ENCODE peak calls at places on chromosomes 2 and 18, in five cellular contexts. L is body of pancreas, N is mesendoderm, M is cardiac muscle cell, C is lower lobe of right lung. O is an unnamed sample. For H3K4me1, the result is how much of the 10 kb centered on the place peaks cover.

GRCh38 chr2:36357506-36358316 is 2.1 kb downstream of the CRIM1 start:
- DNase-seq in L (peak), N (peak), M (peak), C (no peak), O (no peak)

GRCh38 chr2:46259782-46260178 is 37.4 kb upstream of the EPAS1 start:
- DNase-seq in L (no peak), N (no peak), M (peak), C (no peak), O (no peak)

GRCh38 chr2:156562136-156562535 is 126.0 kb downstream of the GPD2 start:
- DNase-seq in L (no peak), N (peak), M (no peak), C (no peak), O (no peak)

GRCh38 chr2:239498981-239499633 is 98.3 kb upstream of the HDAC4 start:
- DNase-seq in L (peak), N (no peak), M (peak), C (peak), O (no peak)

GRCh38 chr2:27032495-27033252 is at the start of gene TMEM214:
- DNase-seq in L (peak), N (peak), M (peak), C (peak), O (peak)

GRCh38 chr2:237550057-237550415 is 16.3 kb upstream of the PRLH start:
- DNase-seq in L (no peak), N (no peak), M (no peak), C (no peak), O (no peak)

GRCh38 chr2:24830351-24830750 is 37.1 kb downstream of the CENPO start:
- DNase-seq in L (no peak), N (peak), M (peak), C (no peak), O (no peak)

GRCh38 chr18:55272510-55273243 is 313.4 kb upstream of the CCDC68 start:
- DNase-seq in L (no peak), N (no peak), M (peak), C (no peak), O (no peak)

GRCh38 chr2:152444448-152444847 is 109.5 kb downstream of the FMNL2 start:
- DNase-seq in L (no peak), N (no peak), M (no peak), C (no peak), O (no peak)

GRCh38 chr18:61502472-61502871 is 169.2 kb downstream of the CDH20 start:
- DNase-seq in L (peak), N (peak), M (peak), C (no peak), O (no peak)

GRCh38 chr2:46569061-46569560 is 89.7 kb downstream of the TMEM247 start:
- DNase-seq in L (peak), N (no peak), M (peak), C (no peak), O (no peak)

GRCh38 chr2:9328931-9329330 is 94.4 kb downstream of the ITGB1BP1 start:
- DNase-seq in L (no peak), N (peak), M (peak), C (no peak), O (no peak)

GRCh38 chr2:208294482-208295024 is 28.5 kb downstream of the PIKFYVE start:
- DNase-seq in L (no peak), N (no peak), M (no peak), C (no peak), O (no peak)

GRCh38 chr2:232800166-232800565 is 23.8 kb upstream of the KCNJ13 start:
- DNase-seq in L (no peak), N (no peak), M (no peak), C (no peak), O (no peak)

GRCh38 chr2:131148426-131148825 is 43.3 kb downstream of the PLEKHB2 start:
- DNase-seq in L (no peak), N (peak), M (no peak), C (no peak), O (no peak)

GRCh38 chr2:43051316-43051715 is 175.1 kb downstream of the ZFP36L2 start:
- DNase-seq in L (no peak), N (no peak), M (peak), C (no peak), O (no peak)

GRCh38 chr2:77348821-77349220 is 173.4 kb downstream of the LRRTM4 start:
- DNase-seq in L (no peak), N (no peak), M (no peak), C (no peak), O (no peak)

GRCh38 chr2:89833780-89834117 is 1142.3 kb downstream of the RPIA start:
- DNase-seq in L (no peak), N (peak), M (no peak), C (no peak), O (peak)

GRCh38 chr18:59814872-59815271 is 84.9 kb upstream of the PMAIP1 start:
- DNase-seq in L (no peak), N (no peak), M (peak), C (no peak), O (no peak)

GRCh38 chr2:5074738-5075137 is 617.4 kb upstream of the SOX11 start:
- DNase-seq in L (no peak), N (peak), M (no peak), C (no peak), O (no peak)

GRCh38 chr2:170359466-170359865 is 181.5 kb downstream of the MYO3B start:
- DNase-seq in L (no peak), N (no peak), M (no peak), C (no peak), O (no peak)

GRCh38 chr2:236512902-236513433 is 56.7 kb upstream of the ACKR3 start:
- DNase-seq in L (peak), N (peak), M (peak), C (no peak), O (no peak)

GRCh38 chr18:42977982-42978595 is 137.4 kb downstream of the RIT2 start:
- DNase-seq in L (no peak), N (peak), M (no peak), C (no peak), O (no peak)

GRCh38 chr2:222673273-222673672 is 1.8 kb downstream of the MOGAT1 start:
- DNase-seq in L (no peak), N (peak), M (no peak), C (no peak), O (no peak)

GRCh38 chr2:233999182-233999581 is 51.3 kb upstream of the SPP2 start:
- DNase-seq in L (no peak), N (peak), M (no peak), C (no peak), O (no peak)

GRCh38 chr2:180625006-180625844 is 355.2 kb upstream of the UBE2E3 start:
- DNase-seq in L (no peak), N (no peak), M (peak), C (no peak), O (no peak)

GRCh38 chr2:28981620-28982371 is 698 bp downstream of the TOGARAM2 start:
- DNase-seq in L (no peak), N (no peak), M (no peak), C (no peak), O (no peak)

GRCh38 chr2:12702661-12703121 is 14.0 kb upstream of the TRIB2 start:
- DNase-seq in L (peak), N (peak), M (peak), C (no peak), O (peak)

GRCh38 chr18:8705280-8705940 is at the start of gene MTCL1:
- DNase-seq in L (peak), N (peak), M (peak), C (peak), O (peak)

GRCh38 chr2:44620189-44620990 is 258.6 kb downstream of the CAMKMT start:
- DNase-seq in L (no peak), N (no peak), M (no peak), C (no peak), O (no peak)

GRCh38 chr18:47720741-47721140 is 209.7 kb downstream of the SMAD2 start:
- DNase-seq in L (no peak), N (no peak), M (no peak), C (no peak), O (no peak)

GRCh38 chr2:36658277-36658748 is 38.2 kb upstream of the VIT start:
- DNase-seq in L (no peak), N (peak), M (no peak), C (no peak), O (no peak)

GRCh38 chr2:28009732-28010131 is 119.2 kb downstream of the BABAM2 start:
- DNase-seq in L (peak), N (no peak), M (peak), C (no peak), O (no peak)

GRCh38 chr2:110116033-110116710 is 550 bp upstream of the MALL start:
- DNase-seq in L (peak), N (peak), M (peak), C (peak), O (peak)

GRCh38 chr2:183950673-183951072 is 647.7 kb upstream of the ZNF804A start:
- DNase-seq in L (no peak), N (no peak), M (no peak), C (no peak), O (no peak)
- H3K4me1 ChIP-seq in L (under half), N (under half), M (under half), C (under half), O (under half)

GRCh38 chr2:19901458-19902271 is at the start of gene TTC32:
- DNase-seq in L (peak), N (peak), M (peak), C (peak), O (peak)
- H3K4me3 ChIP-seq in L (peak), N (peak), M (peak), C (peak), O (peak)

DNA sequence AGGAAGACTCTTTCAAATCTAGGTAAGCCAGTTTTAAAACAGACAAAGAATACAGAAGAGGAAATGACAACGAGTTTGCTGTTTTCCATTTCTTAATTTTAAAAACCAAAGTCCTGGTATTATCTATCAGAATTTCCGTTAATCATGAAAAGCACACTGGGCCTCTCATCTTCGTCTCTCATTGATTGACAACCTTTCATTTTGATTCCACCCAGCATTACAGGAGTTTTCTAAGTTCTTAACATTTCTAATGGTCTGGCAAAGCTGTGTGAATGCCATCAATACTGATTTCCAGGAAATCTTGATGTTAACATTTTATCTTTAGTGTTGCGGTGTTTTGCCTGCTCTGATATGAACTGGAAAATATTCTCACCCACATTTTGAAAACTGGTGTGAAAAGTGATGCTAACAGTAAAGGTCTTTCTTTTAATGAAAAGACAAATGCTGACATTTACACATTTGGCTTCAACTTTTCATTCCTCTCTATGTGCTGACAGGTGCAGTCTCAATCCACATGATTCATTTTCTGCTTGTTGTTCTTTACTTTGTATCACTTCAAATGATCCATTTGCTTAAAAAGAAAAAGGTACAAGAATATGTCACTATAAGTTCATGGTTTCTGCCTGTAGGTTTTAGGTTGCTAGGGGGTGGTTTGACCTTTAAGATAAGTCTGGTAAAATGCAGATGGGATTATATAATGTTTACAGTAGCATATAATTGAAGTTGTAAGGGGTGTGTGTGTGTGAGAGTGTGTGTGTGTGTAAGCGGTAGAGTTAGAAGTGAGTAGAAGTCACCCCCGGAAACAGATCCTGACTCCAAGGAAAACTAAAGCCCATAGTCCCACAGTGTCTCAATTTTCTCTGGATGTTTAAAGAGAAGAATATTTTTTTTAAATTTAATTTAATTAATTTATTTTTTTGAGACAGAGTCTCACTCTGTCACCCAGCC is 29.5 kb downstream of the SCYGR8 start:
- DNase-seq in L (no peak), N (no peak), M (no peak), C (no peak), O (no peak)
- H3K4me1 ChIP-seq in L (under half), N (under half), M (under half), C (under half), O (under half)

DNA sequence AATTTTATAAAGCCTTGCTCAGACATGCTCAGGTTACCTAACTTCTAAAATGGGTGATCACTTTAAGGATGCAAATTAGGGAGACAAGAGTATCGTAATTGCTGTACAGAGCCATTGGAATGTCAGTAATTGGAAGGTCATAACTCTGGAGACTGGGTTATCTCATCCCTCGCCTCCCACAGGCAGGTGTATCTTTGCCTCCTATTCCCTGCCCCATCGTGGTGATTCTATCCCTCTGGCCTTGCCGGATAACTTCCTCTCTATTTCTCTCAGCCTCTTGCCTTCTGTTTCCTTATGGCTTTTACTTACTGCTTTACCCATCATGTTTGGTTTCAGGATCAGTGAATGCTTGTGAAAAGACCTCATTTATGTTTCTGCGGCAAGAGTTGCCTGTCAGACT is 2.5 kb downstream of the PDK1 start:
- DNase-seq in L (no peak), N (no peak), M (no peak), C (no peak), O (no peak)
- H3K4me3 ChIP-seq in L (no peak), N (no peak), M (peak), C (no peak), O (no peak)

DNA sequence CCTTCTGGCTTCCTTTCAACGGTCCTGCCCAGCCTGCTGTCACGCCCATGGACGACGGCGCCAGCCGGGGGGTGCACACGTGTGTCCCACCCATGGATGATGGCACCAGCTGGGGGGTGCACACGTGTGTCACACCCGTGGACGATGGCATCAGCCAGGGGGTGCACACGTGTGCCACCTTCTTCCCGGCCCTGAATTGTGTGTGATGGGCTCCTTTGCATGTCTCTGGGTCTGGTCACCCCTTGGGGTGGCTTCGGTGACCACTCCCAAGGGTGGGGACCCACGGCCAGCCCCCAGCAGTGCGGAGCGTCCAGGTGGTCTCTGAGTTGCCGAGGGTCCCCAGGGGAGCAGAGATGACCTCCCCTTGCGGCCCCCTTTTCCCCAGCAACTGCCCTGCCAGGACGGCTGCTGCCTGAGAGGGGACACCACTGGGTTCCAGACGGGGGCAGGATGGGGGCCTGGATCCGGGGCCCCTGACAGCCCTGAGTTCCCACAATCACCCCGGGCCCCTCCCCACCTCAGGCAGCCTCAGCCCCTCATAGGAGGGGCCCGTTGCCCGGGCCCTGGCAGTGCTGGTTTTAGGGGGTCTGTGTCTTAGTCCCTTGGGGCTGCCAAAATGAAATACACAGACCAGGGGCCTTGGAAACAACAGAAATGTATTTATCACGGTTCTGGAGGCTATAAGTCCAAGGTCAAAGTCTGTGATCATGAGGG is 9.4 kb downstream of the NEU4 start:
- DNase-seq in L (no peak), N (no peak), M (no peak), C (peak), O (no peak)
- H3K4me1 ChIP-seq in L (under half), N (under half), M (under half), C (under half), O (under half)

GRCh38 chr2:85753525-85754312 is at the start of gene ATOH8:
- DNase-seq in L (peak), N (peak), M (peak), C (peak), O (no peak)

GRCh38 chr2:85754313-85755095 is 713 bp downstream of the ATOH8 start:
- DNase-seq in L (peak), N (peak), M (peak), C (peak), O (no peak)

GRCh38 chr2:85756195-85756594 is 2.4 kb downstream of the ATOH8 start:
- DNase-seq in L (no peak), N (no peak), M (no peak), C (no peak), O (no peak)

GRCh38 chr2:85756822-85757435 is 3.1 kb downstream of the ATOH8 start:
- DNase-seq in L (peak), N (no peak), M (no peak), C (no peak), O (no peak)

GRCh38 chr2:85755122-85756027 is 1.6 kb downstream of the ATOH8 start:
- DNase-seq in L (no peak), N (no peak), M (peak), C (no peak), O (no peak)
- H3K4me3 ChIP-seq in L (peak), N (no peak), M (peak), C (peak), O (peak)

GRCh38 chr18:3250237-3251107 is 2.9 kb downstream of the MYL12A start:
- DNase-seq in L (no peak), N (no peak), M (peak), C (no peak), O (no peak)

GRCh38 chr18:3252843-3253242 is 5.2 kb downstream of the MYL12A start:
- DNase-seq in L (no peak), N (no peak), M (no peak), C (no peak), O (no peak)

GRCh38 chr18:3254725-3255124 is 7.1 kb downstream of the MYL12A start:
- DNase-seq in L (no peak), N (no peak), M (no peak), C (no peak), O (no peak)

GRCh38 chr18:3251249-3251962 is 3.8 kb downstream of the MYL12A start:
- DNase-seq in L (no peak), N (no peak), M (no peak), C (no peak), O (no peak)

DNA sequence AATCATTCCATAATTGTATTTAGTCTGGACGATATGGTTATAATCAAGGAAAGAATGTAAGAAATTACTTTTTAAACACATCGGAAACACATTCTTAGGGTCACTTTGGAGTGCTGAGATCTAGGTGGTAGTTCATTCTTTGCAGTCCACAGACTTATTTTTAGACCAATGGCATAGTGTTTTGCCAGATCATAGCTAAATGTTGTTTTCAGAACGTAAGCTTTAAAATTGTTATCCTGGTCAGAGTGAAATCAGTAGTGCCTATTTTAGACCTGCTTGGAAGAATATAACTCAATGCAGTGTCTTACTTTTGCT is 4.3 kb downstream of the MYL12A start:
- DNase-seq in L (no peak), N (no peak), M (no peak), C (no peak), O (no peak)
- H3K4me1 ChIP-seq in L (half or more), N (under half), M (under half), C (half or more), O (half or more)

DNA sequence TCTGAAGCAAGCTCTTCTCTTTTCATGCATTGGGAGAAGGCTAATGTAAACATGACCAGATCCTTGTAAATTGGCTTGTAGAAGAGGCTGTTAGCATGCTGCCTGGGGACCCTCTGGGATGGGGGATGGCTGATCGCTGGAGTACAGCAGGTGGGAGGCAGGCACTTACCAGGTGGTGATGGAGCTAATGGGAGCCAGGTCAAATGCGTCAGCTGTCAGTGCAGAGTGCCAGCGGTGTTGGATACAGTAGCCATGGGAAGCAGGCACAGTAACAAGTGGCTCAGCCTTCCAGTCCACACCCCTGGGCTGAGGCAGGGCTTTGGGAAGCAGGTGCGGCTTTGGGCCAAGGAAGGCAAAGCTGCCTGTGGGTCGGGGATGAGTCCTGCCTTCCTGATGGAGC is 608.7 kb downstream of the GALR1 start:
- DNase-seq in L (no peak), N (no peak), M (no peak), C (no peak), O (peak)
- H3K4me3 ChIP-seq in L (no peak), N (no peak), M (no peak), C (no peak), O (no peak)

DNA sequence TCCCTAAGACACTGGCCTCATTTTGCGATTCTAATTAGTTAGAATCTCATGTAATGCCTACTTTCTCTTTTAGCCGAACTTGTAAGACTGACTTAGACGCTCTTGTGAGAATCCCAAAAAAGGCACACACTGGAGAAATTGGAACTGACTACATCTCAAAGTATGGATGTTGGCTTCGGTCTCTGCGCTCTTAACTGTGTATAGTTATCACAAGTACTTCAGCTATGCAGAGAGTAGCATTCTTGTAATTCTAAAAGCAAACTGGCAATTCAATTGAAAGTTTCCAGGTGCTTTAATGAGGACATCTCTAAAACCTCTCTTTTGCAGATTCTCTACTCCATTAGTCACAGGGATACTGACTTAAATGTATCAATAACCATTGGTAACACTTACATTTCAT is 567.9 kb downstream of the DCC start:
- DNase-seq in L (no peak), N (no peak), M (no peak), C (no peak), O (no peak)
- H3K4me1 ChIP-seq in L (under half), N (under half), M (under half), C (under half), O (under half)

O was measured in esophagus muscularis mucosa.